ENCODE peak calls at places on chromosomes 4 and X, in eight cellular contexts. B is pancreas; G is activated T-cell treated with anti-CD3 and anti-CD28 coated beads, Interleukin-2, amount 50 U/mL, for 24 hours; V is OCI-LY7; E is naive thymus-derived CD8-positive, alpha-beta T cell; W is aorta; U is ureter; D is AG08396. K is an unnamed sample.

GRCh38 chr4:138562544-138562961 is 320.4 kb upstream of the SLC7A11 start:
- DNase-seq in G (no peak), V (no peak), B (no peak), D (peak; percentile 48), W (no peak), U (no peak), E (no peak), K (no peak)

GRCh38 chr4:26719954-26720552 is 136.2 kb downstream of the TBC1D19 start:
- DNase-seq in G (no peak), E (no peak), D (peak; percentile 10), U (no peak), W (no peak), B (no peak), V (peak; percentile 49), K (peak; percentile 18)

GRCh38 chr4:2212831-2213230 is 29.1 kb downstream of the HAUS3 start:
- DNase-seq in B (no peak), W (no peak), U (no peak), G (no peak), V (no peak), E (no peak), D (no peak), K (no peak)

GRCh38 chr4:43337707-43338106 is 445.2 kb downstream of the GRXCR1 start:
- DNase-seq in B (no peak), V (no peak), E (no peak), U (no peak), G (no peak), D (peak; percentile 11), W (no peak), K (peak; percentile 46)

GRCh38 chrX:41087219-41087618 is 2.0 kb downstream of the USP9X start:
- DNase-seq in V (no peak), G (no peak), E (no peak), W (no peak), B (no peak), D (no peak), U (no peak), K (no peak)

GRCh38 chrX:78105944-78106650 is 2.0 kb downstream of the PGK1 start:
- DNase-seq in W (no peak), G (no peak), V (no peak), U (no peak), E (no peak), B (no peak), D (no peak), K (no peak)

GRCh38 chr4:88219099-88219498 is 60.7 kb upstream of the ABCG2 start:
- DNase-seq in U (no peak), E (no peak), G (no peak), D (peak; percentile 35), V (peak; percentile 72), W (no peak), B (no peak), K (peak; percentile 69)

GRCh38 chrX:124018031-124018430 is 56.5 kb downstream of the STAG2 start:
- DNase-seq in G (no peak), B (no peak), W (no peak), E (no peak), V (peak; percentile 5), U (no peak), D (peak; percentile 3), K (no peak)

GRCh38 chrX:8194216-8194615 is 23.1 kb upstream of the VCX2 start:
- DNase-seq in B (no peak), G (no peak), D (no peak), U (no peak), W (no peak), V (no peak), E (no peak), K (no peak)

GRCh38 chr4:5705672-5706310 is 2.6 kb downstream of the EVC2 start:
- DNase-seq in E (no peak), D (no peak), V (no peak), W (no peak), B (no peak), G (no peak), U (no peak), K (no peak)

GRCh38 chr4:31411606-31412005 is 691.4 kb downstream of the PCDH7 start:
- DNase-seq in B (no peak), W (no peak), E (no peak), D (no peak), U (no peak), V (no peak), G (no peak), K (no peak)

GRCh38 chrX:455673-456072 is 69.0 kb upstream of the PPP2R3B start:
- DNase-seq in V (no peak), D (no peak), W (no peak), B (no peak), G (no peak), E (no peak), U (no peak), K (no peak)

GRCh38 chrX:88325634-88326033 is 421.4 kb upstream of the CPXCR1 start:
- DNase-seq in G (no peak), U (no peak), B (no peak), W (no peak), V (no peak), D (no peak), E (no peak), K (no peak)

GRCh38 chrX:3577551-3577950 is 135.9 kb downstream of the PRKX start:
- DNase-seq in U (no peak), B (no peak), D (no peak), E (no peak), G (no peak), V (no peak), W (no peak), K (no peak)

GRCh38 chr4:110959041-110959643 is 336.3 kb upstream of the PITX2 start:
- DNase-seq in V (peak; percentile 36), W (no peak), B (no peak), D (no peak), G (no peak), E (no peak), U (no peak), K (peak; percentile 24)

GRCh38 chr4:15521442-15522039 is 51.9 kb downstream of the CC2D2A start:
- DNase-seq in W (no peak), G (no peak), D (no peak), V (no peak), B (no peak), U (no peak), E (no peak), K (no peak)

GRCh38 chr4:108172231-108172779 is 3.6 kb upstream of the LEF1 start:
- DNase-seq in B (no peak), W (no peak), E (no peak), V (peak; percentile 39), D (no peak), U (no peak), G (peak; percentile 75), K (peak; percentile 65)

GRCh38 chrX:25941087-25941486 is 197.1 kb upstream of the MAGEB18 start:
- DNase-seq in U (no peak), B (no peak), E (no peak), W (no peak), G (no peak), V (no peak), D (no peak), K (peak; percentile 31)

GRCh38 chrX:154376768-154377167 is 2.3 kb upstream of the EMD start:
- DNase-seq in B (no peak), U (no peak), E (no peak), W (no peak), D (no peak), V (no peak), G (no peak), K (peak; percentile 30)

GRCh38 chrX:16771483-16772398 is 14.5 kb upstream of the TXLNG start:
- DNase-seq in D (no peak), V (no peak), W (no peak), B (no peak), E (no peak), G (no peak), U (no peak), K (peak; percentile 52)

GRCh38 chrX:152154050-152154449 is 15.7 kb upstream of the MAGEA10 start:
- DNase-seq in B (no peak), V (no peak), G (no peak), E (no peak), D (no peak), U (no peak), W (no peak), K (no peak)

GRCh38 chr4:118776166-118776954 is 59.6 kb downstream of the SEC24D start:
- DNase-seq in D (no peak), E (no peak), W (no peak), U (no peak), B (no peak), V (no peak), G (no peak), K (peak; percentile 52)

GRCh38 chr4:44132526-44132925 is 316.1 kb downstream of the KCTD8 start:
- DNase-seq in V (no peak), E (no peak), B (no peak), G (no peak), D (no peak), U (no peak), W (no peak), K (no peak)

GRCh38 chr4:126907389-126907788 is 725.4 kb upstream of the INTU start:
- DNase-seq in G (no peak), U (no peak), V (no peak), D (no peak), E (no peak), W (no peak), B (no peak), K (no peak)

GRCh38 chr4:23878235-23878861 is 11.5 kb downstream of the PPARGC1A start:
- DNase-seq in V (no peak), D (no peak), G (no peak), W (no peak), B (no peak), U (no peak), E (no peak), K (no peak)

GRCh38 chr4:150367326-150367725 is 214.6 kb upstream of the MAB21L2 start:
- DNase-seq in E (no peak), D (no peak), V (no peak), B (no peak), U (no peak), W (no peak), G (no peak), K (no peak)

GRCh38 chr4:146577111-146577510 is 55.4 kb upstream of the SLC10A7 start:
- DNase-seq in G (no peak), B (no peak), U (no peak), W (no peak), D (no peak), V (no peak), E (no peak), K (no peak)

GRCh38 chrX:37896491-37896890 is 49.1 kb upstream of the DYNLT3 start:
- DNase-seq in D (no peak), B (no peak), V (no peak), E (no peak), G (no peak), W (no peak), U (no peak), K (no peak)

GRCh38 chr4:56701156-56701471 is 20.0 kb upstream of the HOPX start:
- DNase-seq in B (no peak), G (no peak), V (no peak), W (no peak), D (no peak), E (no peak), U (no peak), K (no peak)

GRCh38 chr4:97587912-97588311 is 555.4 kb downstream of the STPG2 start:
- DNase-seq in D (no peak), B (no peak), W (no peak), U (no peak), G (no peak), E (no peak), V (no peak), K (no peak)

GRCh38 chrX:130330706-130331105 is 9.0 kb upstream of the SLC25A14 start:
- DNase-seq in G (peak; percentile 45), U (peak; percentile 44), W (peak; percentile 50), E (peak; percentile 66), V (peak; percentile 69), D (peak; percentile 55), B (peak; percentile 51), K (peak; percentile 9)

GRCh38 chrX:65677954-65678469 is 10.6 kb downstream of the MSN start:
- DNase-seq in U (peak; percentile 47), G (no peak), D (peak; percentile 59), W (peak; percentile 50), E (no peak), B (no peak), V (no peak), K (peak; percentile 90)

GRCh38 chrX:71216446-71216845 is 6.6 kb upstream of the GJB1 start:
- DNase-seq in W (no peak), D (no peak), B (no peak), G (no peak), E (no peak), U (no peak), V (peak; percentile 20), K (no peak)

GRCh38 chrX:116272881-116273280 is 102.3 kb downstream of the AGTR2 start:
- DNase-seq in V (no peak), W (no peak), D (no peak), B (no peak), E (no peak), U (no peak), G (no peak), K (no peak)